ENCODE peak calls at places on chromosomes 1 and 21, in five cellular contexts. J is K562, F is H1, N is GM12878, V is HepG2. H is an unnamed sample.

GRCh38 chr1:19878637-19878985 is 3.6 kb upstream of the OTUD3 start:
- DNase-seq in J (no peak), F (no peak), N (no peak), V (no peak), H (no peak)

GRCh38 chr1:62725255-62725654 is 37.1 kb upstream of the DOCK7 start:
- DNase-seq in J (no peak), F (no peak), N (peak; percentile 19), V (no peak), H (no peak)

GRCh38 chr1:177309884-177310283 is 139.1 kb downstream of the BRINP2 start:
- DNase-seq in J (no peak), F (no peak), N (no peak), V (no peak), H (no peak)

GRCh38 chr1:10647414-10648170 is 148.9 kb downstream of the CASZ1 start:
- DNase-seq in J (no peak), F (no peak), N (no peak), V (no peak), H (no peak)

GRCh38 chr1:94027735-94028515 is 93.0 kb downstream of the ABCA4 start:
- DNase-seq in J (no peak), F (no peak), N (no peak), V (peak; percentile 93), H (no peak)

GRCh38 chr1:19647643-19648042 is 3.5 kb downstream of the NBL1 start:
- DNase-seq in J (no peak), F (no peak), N (no peak), V (no peak), H (no peak)

GRCh38 chr1:218869276-218869675 is 304.4 kb upstream of the LYPLAL1 start:
- DNase-seq in J (no peak), F (no peak), N (no peak), V (no peak), H (no peak)

GRCh38 chr21:17472167-17472566 is 40.7 kb upstream of the CXADR start:
- DNase-seq in J (no peak), F (no peak), N (no peak), V (no peak), H (no peak)

GRCh38 chr1:234369784-234370183 is 3.5 kb upstream of the COA6 start:
- DNase-seq in J (no peak), F (no peak), N (no peak), V (no peak), H (no peak)

DNA sequence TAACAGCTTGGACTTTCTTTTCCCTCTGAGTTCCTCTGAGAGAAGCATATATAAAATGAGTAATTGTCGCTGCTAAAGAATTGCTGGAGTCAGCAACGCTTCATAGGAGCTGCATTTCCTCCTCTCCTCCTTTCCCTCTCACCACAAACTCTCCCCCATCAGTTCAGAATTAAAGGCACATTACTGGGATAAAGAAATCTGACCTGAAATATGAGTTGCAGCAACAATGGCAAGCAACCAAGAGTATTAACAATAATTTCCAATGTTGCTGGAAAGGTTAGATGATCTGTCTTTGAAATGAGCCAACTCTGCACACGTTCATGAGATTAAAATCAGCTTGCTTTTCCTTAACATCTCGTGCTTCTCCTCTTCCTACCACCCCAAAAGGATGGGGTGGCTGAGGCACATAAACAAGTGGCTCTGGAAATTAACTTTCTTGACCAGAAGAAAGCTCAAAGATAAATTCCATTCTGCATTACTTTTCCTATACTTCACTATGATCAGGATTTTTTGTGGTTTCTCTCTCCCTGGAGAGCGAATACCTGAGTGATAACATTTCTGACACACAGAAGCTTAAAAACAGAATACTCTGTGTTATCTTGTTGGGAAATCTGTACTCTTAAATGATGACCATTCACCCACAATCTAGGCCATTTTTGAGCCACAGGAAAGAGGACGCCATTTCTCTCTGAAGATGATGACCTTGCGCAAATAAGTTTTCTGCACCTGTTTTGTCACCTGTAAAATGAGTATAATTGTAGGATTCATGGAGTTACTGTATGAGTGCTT is 90.2 kb downstream of the TGFBR3 start:
- DNase-seq in J (no peak), F (no peak), N (no peak), V (no peak), H (no peak)
- TF ChIP-seq SRF in J (no peak), F (no peak), N (no peak), V (no peak), H (no peak)

GRCh38 chr1:209807509-209807908 is 1.6 kb upstream of the IRF6 start:
- DNase-seq in J (no peak), F (no peak), N (no peak), V (no peak), H (no peak)

GRCh38 chr1:209808059-209808494 is 2.1 kb upstream of the IRF6 start:
- DNase-seq in J (peak; percentile 89), F (no peak), N (no peak), V (peak; percentile 15), H (no peak)

GRCh38 chr1:209805341-209805781 is 581 bp downstream of the IRF6 start:
- DNase-seq in J (no peak), F (peak; percentile 79), N (no peak), V (no peak), H (no peak)

GRCh38 chr1:209803568-209803967 is 2.4 kb downstream of the IRF6 start:
- DNase-seq in J (no peak), F (no peak), N (no peak), V (no peak), H (no peak)

GRCh38 chr1:209805875-209806760 is at the start of gene IRF6:
- DNase-seq in J (peak; percentile 96), F (peak; percentile 98), N (no peak), V (no peak), H (peak; percentile 88)
- H3K79me2 ChIP-seq in J (no peaks in the 10 kb centered on the region), F (peaks cover 7% of the 10 kb centered on the region), N (no peaks in the 10 kb centered on the region), V (no peaks in the 10 kb centered on the region), H (peaks cover 28% of the 10 kb centered on the region)

DNA sequence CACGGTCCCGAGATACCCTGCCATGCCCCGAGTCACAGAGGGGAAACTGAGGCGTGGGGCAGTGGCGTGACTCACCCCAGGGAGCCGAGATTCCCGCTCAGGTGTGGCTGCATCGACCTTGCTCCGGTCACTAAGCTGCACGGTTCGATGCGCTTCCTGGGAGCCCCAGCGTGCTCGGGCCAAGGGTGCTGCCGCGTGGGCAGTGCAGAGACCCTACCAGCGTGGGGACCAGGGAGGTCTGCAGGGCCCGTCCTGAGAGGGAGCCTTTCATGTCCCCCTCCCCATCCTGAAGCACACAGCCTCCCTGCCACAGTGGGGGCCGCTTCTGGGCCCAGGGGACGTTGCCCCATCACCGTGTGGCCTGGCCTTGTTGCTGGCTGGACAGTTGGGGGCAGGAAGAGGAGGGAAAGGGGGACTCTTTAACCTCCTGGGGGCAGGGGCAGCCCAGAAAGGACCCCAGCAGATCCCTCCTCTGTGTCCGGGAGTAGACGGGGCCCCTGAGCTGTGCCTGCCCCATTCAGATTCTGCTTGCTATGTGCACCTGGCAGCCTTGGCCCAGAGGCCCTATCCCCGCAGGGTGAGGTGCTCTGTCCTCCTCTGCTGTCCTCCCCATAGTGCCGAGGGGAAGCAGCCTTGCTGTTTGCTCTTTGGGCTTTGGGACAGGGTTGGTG is 52.3 kb downstream of the COL18A1 start:
- DNase-seq in J (no peak), F (no peak), N (no peak), V (no peak), H (no peak)
- TF ChIP-seq SRF in J (no peak), F (no peak), N (no peak), V (no peak), H (no peak)

GRCh38 chr1:108190686-108191416 is 9.3 kb downstream of the SLC25A24 start:
- DNase-seq in J (peak; percentile 28), F (no peak), N (no peak), V (no peak), H (no peak)
- H3K79me2 ChIP-seq in J (no peaks in the 10 kb centered on the region), F (peaks cover 80% of the 10 kb centered on the region), N (no peaks in the 10 kb centered on the region), V (no peaks in the 10 kb centered on the region), H (peaks cover 80% of the 10 kb centered on the region)

DNA sequence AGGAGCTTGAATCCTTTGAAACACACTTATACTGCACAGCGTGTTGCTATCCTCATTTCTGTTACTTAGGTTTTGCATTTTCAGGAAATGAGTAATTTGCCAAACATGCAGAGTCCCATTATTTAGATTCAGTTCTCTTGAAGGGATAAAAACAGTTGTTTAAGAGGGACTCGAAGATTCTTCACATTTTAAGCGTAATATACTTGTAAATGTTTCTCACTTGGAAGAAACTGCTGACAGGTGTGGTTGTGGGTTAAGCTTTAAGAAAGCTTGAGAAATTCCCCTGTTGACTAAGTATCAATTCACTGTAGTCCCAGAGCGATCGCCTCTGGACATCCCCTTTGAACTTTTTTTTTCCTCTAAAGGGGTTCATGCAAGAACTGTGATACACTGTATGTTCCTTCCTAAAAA is 30.6 kb upstream of the RGS1 start:
- DNase-seq in J (no peak), F (no peak), N (peak; percentile 86), V (no peak), H (no peak)
- TF ChIP-seq SRF in J (no peak), F (no peak), N (no peak), V (no peak), H (no peak)